ENCODE peak calls at places on chromosomes 4 and X, in four cellular contexts. Z, P, N and H are unnamed samples.

GRCh38 chr4:133156096-133156495 is 7.0 kb downstream of the PCDH10 start:
- DNase-seq in Z (no peak), P (no peak), N (no peak), H (peak; percentile 44)

GRCh38 chr4:4574792-4575191 is 32.9 kb upstream of the STX18 start:
- DNase-seq in Z (peak; percentile 65), P (peak; percentile 72), N (peak; percentile 56), H (peak; percentile 21)

GRCh38 chrX:153587342-153587741 is 11.6 kb downstream of the CCNQ start:
- DNase-seq in Z (no peak), P (no peak), N (no peak), H (no peak)

GRCh38 chr4:40238700-40239548 is 42.1 kb downstream of the RHOH start:
- DNase-seq in Z (no peak), P (no peak), N (peak; percentile 73), H (no peak)

GRCh38 chrX:23855569-23855968 is 52.2 kb downstream of the APOO start:
- DNase-seq in Z (no peak), P (no peak), N (no peak), H (no peak)

GRCh38 chrX:22073928-22074327 is 41.8 kb downstream of the PHEX start:
- DNase-seq in Z (no peak), P (no peak), N (no peak), H (no peak)

GRCh38 chrX:12741416-12741815 is 49.8 kb upstream of the PRPS2 start:
- DNase-seq in Z (no peak), P (no peak), N (no peak), H (no peak)

GRCh38 chr4:47383829-47384427 is 79.6 kb downstream of the COMMD8 start:
- DNase-seq in Z (no peak), P (peak; percentile 64), N (no peak), H (no peak)

GRCh38 chr4:54390670-54391069 is 161.6 kb downstream of the PDGFRA start:
- DNase-seq in Z (no peak), P (no peak), N (no peak), H (no peak)

GRCh38 chr4:168074861-168075260 is 17.5 kb upstream of the ANXA10 start:
- DNase-seq in Z (no peak), P (no peak), N (no peak), H (no peak)

GRCh38 chrX:87434618-87435017 is 83.0 kb upstream of the KLHL4 start:
- DNase-seq in Z (no peak), P (no peak), N (no peak), H (no peak)

GRCh38 chr4:815464-816146 is 10.3 kb downstream of the CPLX1 start:
- DNase-seq in Z (no peak), P (no peak), N (no peak), H (no peak)

GRCh38 chr4:1683371-1683902 is 676 bp downstream of the FAM53A start:
- DNase-seq in Z (peak; percentile 9), P (peak; percentile 88), N (peak; percentile 58), H (no peak)

GRCh38 chr4:82256718-82257117 is 117.1 kb downstream of the HNRNPD start:
- DNase-seq in Z (no peak), P (no peak), N (no peak), H (no peak)

GRCh38 chr4:180598281-180598680 is 1644.9 kb upstream of the TENM3 start:
- DNase-seq in Z (no peak), P (no peak), N (no peak), H (no peak)

GRCh38 chr4:42050850-42051249 is 60.5 kb downstream of the SLC30A9 start:
- DNase-seq in Z (no peak), P (peak; percentile 44), N (no peak), H (no peak)

GRCh38 chr4:184596617-184597185 is 52.5 kb downstream of the CASP3 start:
- DNase-seq in Z (no peak), P (no peak), N (no peak), H (no peak)

GRCh38 chr4:145061325-145061920 is 36.6 kb downstream of the ANAPC10 start:
- DNase-seq in Z (no peak), P (peak; percentile 67), N (no peak), H (no peak)

GRCh38 chrX:131831185-131831520 is 191.9 kb upstream of the STK26 start:
- DNase-seq in Z (no peak), P (peak; percentile 3), N (no peak), H (no peak)
- H3K27ac ChIP-seq in Z (peak overlapping the region; percentile 81), P (no peak overlapping the region), N (no peak overlapping the region), H (no peak overlapping the region)

DNA sequence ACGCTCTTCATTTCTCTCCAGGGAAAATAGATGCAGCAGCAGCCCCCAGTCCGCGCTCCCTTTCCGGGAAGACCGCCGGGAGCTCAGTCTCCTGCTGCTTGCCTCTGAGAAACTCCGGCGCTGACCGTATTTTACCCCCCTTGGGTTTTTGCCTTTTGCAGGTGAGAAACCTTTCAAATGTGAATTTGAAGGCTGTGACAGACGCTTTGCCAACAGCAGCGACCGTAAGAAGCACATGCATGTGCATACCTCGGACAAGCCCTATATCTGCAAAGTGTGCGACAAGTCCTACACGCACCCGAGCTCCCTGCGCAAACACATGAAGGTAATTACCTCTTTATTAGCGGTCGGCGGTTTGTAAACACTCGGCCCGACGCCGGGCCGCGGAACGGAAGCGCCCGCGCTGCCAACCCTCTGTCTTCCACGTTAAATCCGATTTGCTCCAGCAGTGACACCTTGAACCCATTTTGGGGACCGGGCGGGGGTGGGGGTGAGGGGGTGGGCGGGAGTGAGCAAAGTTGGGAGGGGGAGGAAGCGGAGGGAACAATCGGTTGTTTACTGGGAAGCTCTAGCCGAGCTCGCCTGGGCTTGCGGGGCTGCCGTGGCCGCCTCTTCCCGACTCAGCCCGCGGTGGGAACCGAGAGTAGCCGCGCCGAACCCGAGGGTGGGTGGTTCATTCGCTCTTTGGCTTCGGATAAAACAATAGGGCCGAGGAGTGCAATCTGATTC is 3.0 kb downstream of the ZIC3 start:
- DNase-seq in Z (no peak), P (no peak), N (no peak), H (no peak)
- H3K27ac ChIP-seq in Z (no peak overlapping the region), P (no peak overlapping the region), N (no peak overlapping the region), H (no peak overlapping the region)

DNA sequence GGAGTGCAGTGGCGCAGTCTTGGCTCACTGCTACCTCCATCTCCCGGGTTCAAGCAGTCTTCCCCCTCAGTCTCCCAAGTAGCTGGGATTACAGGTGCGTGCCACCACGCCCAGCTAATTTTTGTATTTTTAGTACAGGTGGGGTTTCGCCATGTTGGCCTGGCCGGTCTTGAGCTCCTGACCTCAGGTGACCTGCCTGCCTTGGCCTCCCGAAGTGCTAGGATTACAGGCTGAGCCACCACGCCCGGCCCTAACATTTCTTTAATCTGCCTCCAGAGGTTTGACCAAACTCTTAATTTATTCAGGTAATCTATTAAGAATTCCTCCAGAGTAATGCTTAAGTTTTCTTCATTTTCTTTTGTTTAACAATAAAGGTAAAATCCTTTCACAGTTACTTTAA is 171.0 kb downstream of the RAPGEF2 start:
- DNase-seq in Z (no peak), P (no peak), N (no peak), H (no peak)
- H3K27ac ChIP-seq in Z (peak overlapping the region; percentile 43), P (peak overlapping the region; percentile 84), N (no peak overlapping the region), H (peak overlapping the region; percentile 29)

GRCh38 chr4:71293705-71294104 is 45.1 kb upstream of the SLC4A4 start:
- DNase-seq in Z (no peak), P (peak; percentile 93), N (no peak), H (peak; percentile 29)

GRCh38 chr4:71300964-71301363 is 37.9 kb upstream of the SLC4A4 start:
- DNase-seq in Z (no peak), P (no peak), N (no peak), H (no peak)

GRCh38 chr4:71294301-71294700 is 44.5 kb upstream of the SLC4A4 start:
- DNase-seq in Z (no peak), P (peak; percentile 78), N (no peak), H (no peak)

GRCh38 chr4:71300362-71300761 is 38.5 kb upstream of the SLC4A4 start:
- DNase-seq in Z (no peak), P (no peak), N (no peak), H (no peak)

DNA sequence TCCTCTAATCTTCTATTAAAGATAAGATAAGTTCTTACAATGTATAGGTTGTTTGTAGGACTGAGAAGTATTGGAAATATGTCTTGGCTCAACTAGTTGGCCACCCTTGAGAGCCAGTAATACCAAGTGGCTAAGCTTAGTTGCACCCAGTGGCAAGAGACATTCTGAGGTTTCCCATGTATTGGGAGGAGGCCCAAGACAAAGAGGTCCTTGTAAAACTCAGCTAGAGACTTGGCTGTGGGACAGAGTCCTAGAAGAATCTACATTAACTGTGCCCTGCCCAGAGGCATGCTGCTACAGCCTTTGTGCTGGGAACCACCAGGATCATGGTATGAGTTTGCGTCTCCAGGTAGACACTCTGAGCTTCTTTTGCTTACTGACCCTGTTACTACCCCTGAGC is 41.9 kb upstream of the SLC4A4 start:
- DNase-seq in Z (no peak), P (no peak), N (no peak), H (no peak)
- H3K27ac ChIP-seq in Z (no peak overlapping the region), P (no peak overlapping the region), N (no peak overlapping the region), H (no peak overlapping the region)

GRCh38 chr4:153933851-153934688 is 145.2 kb upstream of the SFRP2 start:
- DNase-seq in Z (no peak), P (no peak), N (no peak), H (no peak)
- H3K27ac ChIP-seq in Z (no peak overlapping the region), P (no peak overlapping the region), N (no peak overlapping the region), H (peak overlapping the region; percentile 55)

DNA sequence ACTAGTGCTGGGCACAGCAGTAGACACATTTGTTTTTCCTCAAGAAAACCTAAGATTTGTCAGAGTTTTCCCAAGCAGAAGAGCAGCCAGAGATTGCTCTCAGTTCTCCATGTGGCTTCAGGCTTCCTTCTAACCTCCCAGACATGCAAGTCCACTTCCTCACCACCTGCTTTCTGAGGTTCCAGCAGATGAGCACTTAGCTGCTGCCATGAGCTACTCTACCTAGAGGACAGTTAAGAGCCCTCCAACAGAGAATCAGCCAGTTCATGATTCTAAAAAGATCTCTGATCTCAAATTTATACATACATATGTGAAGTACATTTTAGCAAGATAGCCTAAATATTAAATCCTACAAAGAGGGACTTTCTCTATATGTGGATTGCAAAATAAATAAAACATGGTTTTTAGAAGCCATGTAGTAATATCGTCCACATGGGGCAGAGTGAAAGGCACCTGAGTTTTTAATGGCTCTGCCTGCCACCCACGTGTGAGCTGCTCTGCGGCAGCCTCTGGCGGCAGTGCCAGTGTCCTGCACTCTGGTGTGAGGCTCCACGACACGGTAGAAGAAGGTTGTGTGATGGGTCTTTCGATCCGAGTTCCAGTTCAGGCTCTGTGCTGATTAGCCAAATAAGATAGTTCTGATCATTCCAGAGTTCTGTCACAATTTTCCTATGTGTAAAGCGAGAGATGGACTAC is 10.3 kb downstream of the CYP4V2 start:
- DNase-seq in Z (no peak), P (peak; percentile 40), N (peak; percentile 67), H (no peak)
- H3K27ac ChIP-seq in Z (peak overlapping the region; percentile 74), P (no peak overlapping the region), N (no peak overlapping the region), H (no peak overlapping the region)

DNA sequence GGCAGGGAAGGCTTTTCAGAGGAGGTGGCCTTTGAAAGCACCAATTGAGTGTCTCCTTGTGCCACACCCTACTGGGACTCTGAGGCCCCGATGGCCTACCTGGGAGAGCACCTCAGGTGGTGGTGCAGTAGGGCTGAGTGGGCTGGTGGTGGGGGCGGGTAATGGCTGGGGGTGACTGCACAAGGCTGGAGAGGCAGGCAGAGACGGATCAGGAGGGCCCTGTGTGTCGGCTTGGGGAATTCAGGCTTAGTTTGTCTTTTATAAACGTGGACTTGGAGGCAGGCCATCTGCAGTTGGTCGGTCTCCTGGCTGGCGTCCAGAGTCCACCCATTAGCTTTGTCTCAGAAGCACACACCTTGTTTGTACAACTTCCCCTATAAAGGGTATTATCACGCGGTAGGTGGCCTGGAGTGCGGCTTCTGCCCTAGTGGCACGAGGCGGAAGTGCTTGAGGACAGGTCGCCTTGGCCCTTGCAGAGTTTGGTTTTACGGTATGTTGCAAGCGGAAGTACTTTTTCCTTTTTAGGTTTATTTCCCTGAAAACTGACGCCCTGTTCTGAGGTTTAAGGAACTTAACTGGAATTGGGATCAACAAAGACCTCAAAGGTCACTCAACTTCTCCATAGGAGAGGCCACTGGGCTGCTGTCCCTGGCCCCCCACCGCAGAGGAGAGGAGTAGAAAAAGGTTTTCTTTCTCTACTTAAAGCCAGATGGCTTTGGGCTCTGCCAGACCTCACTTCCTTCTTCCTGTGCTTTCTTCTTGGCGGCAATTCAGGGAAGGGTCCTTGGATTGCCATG is 8.0 kb downstream of the TBC1D14 start:
- DNase-seq in Z (peak; percentile 50), P (no peak), N (no peak), H (no peak)
- H3K27ac ChIP-seq in Z (no peak overlapping the region), P (no peak overlapping the region), N (peak overlapping the region; percentile 34), H (peak overlapping the region; percentile 53)